ENCODE peak calls at places on chromosome 1, in four cellular contexts. T is HCT116, Q is HepG2, B is K562. K is an unnamed sample.

GRCh38 chr1:39508266-39508665 is 16.8 kb downstream of the BMP8A start:
- DNase-seq in T (no peak), Q (no peak), B (no peak), K (no peak)

GRCh38 chr1:230277201-230277771 is 148.8 kb downstream of the PGBD5 start:
- DNase-seq in T (no peak), Q (no peak), B (no peak), K (peak; percentile 74)

GRCh38 chr1:156316909-156317308 is 17.8 kb upstream of the VHLL start:
- DNase-seq in T (no peak), Q (no peak), B (no peak), K (no peak)

GRCh38 chr1:1841575-1841991 is 49.3 kb downstream of the GNB1 start:
- DNase-seq in T (no peak), Q (no peak), B (no peak), K (no peak)

GRCh38 chr1:60694980-60695379 is 387.4 kb upstream of the NFIA start:
- DNase-seq in T (no peak), Q (no peak), B (no peak), K (no peak)

GRCh38 chr1:201719812-201720521 is 109.0 kb upstream of the IPO9 start:
- DNase-seq in T (no peak), Q (no peak), B (no peak), K (no peak)

GRCh38 chr1:89405275-89405929 is 41.5 kb downstream of the GBP6 start:
- DNase-seq in T (no peak), Q (no peak), B (no peak), K (peak; percentile 53)

GRCh38 chr1:161031874-161032273 is 6.9 kb downstream of the TSTD1 start:
- DNase-seq in T (no peak), Q (no peak), B (no peak), K (no peak)

GRCh38 chr1:16677552-16678423 is 11.0 kb upstream of the RNU1-3 start:
- DNase-seq in T (peak; percentile 79), Q (peak; percentile 88), B (peak; percentile 69), K (peak; percentile 82)

GRCh38 chr1:180117764-180118116 is 36.9 kb upstream of the QSOX1 start:
- DNase-seq in T (peak; percentile 12), Q (no peak), B (no peak), K (no peak)

GRCh38 chr1:185419718-185420117 is 102.7 kb upstream of the IVNS1ABP start:
- DNase-seq in T (no peak), Q (no peak), B (no peak), K (no peak)

GRCh38 chr1:173506437-173506836 is 29.3 kb downstream of the PRDX6 start:
- DNase-seq in T (peak; percentile 10), Q (peak; percentile 40), B (no peak), K (no peak)

GRCh38 chr1:54376085-54377039 is 29.8 kb downstream of the SSBP3 start:
- DNase-seq in T (peak; percentile 13), Q (peak; percentile 22), B (peak; percentile 81), K (no peak)

GRCh38 chr1:160114085-160114484 is 1.5 kb upstream of the ATP1A2 start:
- DNase-seq in T (no peak), Q (no peak), B (no peak), K (no peak)

GRCh38 chr1:220281159-220281574 is 8.9 kb upstream of the RAB3GAP2 start:
- DNase-seq in T (peak; percentile 24), Q (no peak), B (no peak), K (no peak)

GRCh38 chr1:110310300-110310699 is 28.9 kb upstream of the RBM15 start:
- DNase-seq in T (no peak), Q (no peak), B (no peak), K (no peak)

GRCh38 chr1:25978404-25978803 is 19.5 kb downstream of the PAFAH2 start:
- DNase-seq in T (no peak), Q (no peak), B (no peak), K (no peak)

DNA sequence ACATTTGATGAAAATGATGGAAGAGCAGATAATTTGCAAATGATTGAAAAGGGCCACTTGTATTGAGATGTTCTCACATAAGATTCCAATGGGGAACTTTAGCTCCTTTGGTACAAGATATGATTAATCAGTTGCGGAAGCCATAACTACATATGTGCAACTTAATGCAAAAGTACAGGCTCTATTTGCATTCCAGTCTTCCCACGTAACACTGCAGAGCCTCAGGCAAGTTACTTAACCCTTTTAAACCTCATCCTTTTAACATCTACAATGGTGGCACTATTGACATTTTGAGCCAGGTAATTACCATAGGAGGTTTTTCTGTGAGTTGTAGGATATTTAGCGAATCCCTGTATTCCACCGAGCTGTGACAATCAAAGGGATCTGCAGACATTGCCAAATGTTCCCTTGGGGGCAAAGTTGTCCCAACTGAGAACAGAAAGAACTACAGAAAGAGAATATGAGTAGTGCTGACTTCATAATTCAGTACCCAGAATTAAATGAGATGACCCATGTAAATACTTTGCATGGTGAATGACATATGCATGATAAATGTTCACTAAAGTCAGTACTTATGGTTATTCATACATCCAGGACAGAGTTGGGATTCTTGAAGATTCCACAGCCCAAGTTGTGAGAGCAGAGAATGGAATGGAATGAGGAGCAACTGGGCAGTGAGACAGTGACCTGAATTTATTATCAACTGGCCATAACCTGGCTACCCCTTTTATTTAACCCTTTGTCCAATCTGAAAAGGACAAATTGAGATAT is 62.6 kb downstream of the SPAG17 start:
- DNase-seq in T (no peak), Q (no peak), B (no peak), K (no peak)
- TF ChIP-seq FOSL1 in T (no peak), Q (no peak), B (no peak), K (no peak)

DNA sequence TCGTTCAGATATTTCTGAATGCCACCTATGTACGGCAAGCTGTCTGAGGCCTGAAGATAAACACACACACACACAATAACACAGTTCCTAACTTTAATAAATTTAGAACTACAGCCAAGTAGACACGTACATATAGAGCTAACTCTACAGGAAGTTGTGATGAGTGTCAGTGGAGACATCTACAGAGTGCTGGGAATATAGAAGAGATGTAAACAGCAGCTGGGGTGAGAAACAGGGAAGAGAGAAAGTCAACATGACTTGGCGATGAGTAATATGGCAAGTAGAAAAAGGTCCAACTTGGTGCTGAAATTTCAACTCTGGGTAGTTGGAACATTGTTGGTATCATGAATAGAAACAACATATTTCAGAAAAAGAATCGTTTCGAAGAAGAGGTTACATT is 206.5 kb downstream of the ZP4 start:
- DNase-seq in T (no peak), Q (no peak), B (no peak), K (no peak)
- TF ChIP-seq SIN3A in T (no peak), Q (no peak), B (no peak), K (no peak)

DNA sequence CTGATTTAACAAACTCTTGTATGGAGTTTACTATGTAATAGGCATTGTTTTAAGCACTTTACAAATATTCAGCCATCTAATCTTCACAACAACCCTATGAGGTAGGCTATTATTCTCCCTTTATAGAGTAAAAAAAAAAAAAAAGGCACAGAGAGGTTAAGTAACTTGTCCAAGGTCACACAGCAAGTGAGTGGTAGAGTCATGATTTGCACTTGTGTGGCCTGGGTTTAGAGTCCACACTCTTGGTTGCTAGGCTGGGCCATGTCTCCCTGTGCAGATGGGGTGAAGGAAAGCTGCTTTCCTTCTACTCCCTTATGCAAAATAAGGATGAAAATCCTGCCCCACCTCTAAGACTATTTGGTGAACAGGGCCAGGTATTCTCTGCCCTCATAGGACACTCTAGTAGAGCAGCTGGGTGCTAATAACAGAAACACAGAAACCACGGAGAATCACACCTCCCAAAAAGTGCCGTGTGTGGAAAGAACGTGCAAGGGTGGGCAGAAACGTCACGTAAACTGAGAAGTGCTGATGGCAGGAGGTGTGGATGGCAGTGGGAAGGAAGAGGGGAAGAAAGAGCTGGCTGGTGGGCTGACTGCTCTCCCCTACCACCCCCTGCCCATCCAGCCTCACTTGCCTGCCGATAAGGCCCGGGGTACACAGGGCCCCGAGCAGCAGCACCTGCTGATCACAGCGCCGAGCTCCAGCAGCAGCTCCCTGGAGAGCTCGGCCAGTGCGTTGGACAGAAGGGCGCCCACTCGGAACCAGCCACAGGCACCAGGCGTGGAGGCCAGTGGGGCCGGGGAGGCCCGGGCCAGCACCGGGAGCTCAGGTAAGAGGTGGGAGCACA is 28.3 kb upstream of the VPS13D start:
- DNase-seq in T (no peak), Q (no peak), B (no peak), K (no peak)
- TF ChIP-seq FOSL1 in T (no peak), Q (no peak), B (no peak), K (no peak)

DNA sequence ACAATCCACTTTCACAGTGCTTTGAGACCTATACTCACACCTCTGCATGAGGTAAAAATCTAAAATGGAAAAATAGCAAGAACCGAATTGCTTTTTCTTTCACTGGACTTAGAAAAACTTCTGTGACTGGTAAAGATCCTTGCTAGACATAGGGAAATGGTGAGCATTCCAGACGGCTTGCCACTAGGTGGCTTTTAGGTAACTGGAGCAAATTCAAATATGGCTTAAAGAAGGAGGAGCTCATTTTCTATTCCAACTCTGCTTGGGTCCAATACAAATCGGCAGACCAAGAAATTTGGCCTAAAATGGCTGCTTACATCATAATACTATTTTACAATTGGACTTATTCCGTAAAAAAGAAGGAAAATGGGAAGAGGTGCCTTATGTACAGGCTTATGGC is 977.9 kb downstream of the ADGRL2 start:
- DNase-seq in T (no peak), Q (no peak), B (peak; percentile 11), K (no peak)
- TF ChIP-seq SIN3A in T (no peak), Q (no peak), B (no peak), K (no peak)

GRCh38 chr1:42587753-42588152 is 70.5 kb upstream of the PPIH start:
- DNase-seq in T (no peak), Q (no peak), B (no peak), K (no peak)

DNA sequence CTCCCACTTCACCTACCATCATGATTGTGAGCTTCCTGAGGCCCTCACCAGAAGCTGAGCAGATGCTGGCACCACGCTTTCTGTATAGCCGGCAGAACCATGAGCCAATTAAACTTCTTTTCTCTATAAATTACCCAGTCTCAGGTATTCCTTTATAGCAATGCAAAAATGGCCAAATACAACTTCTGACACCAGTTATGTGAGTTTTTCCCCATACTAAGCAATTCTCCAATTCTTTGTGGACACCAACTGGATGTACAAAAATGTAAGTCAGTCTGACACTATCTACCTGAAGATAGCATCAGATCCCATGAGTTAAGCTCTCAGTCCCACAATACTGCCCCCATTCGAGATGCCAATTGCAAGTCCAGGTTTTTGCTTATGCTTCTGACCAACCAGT is 65.4 kb upstream of the PPIH start:
- DNase-seq in T (no peak), Q (no peak), B (no peak), K (no peak)
- TF ChIP-seq FOSL1 in T (no peak), Q (no peak), B (no peak), K (no peak)

DNA sequence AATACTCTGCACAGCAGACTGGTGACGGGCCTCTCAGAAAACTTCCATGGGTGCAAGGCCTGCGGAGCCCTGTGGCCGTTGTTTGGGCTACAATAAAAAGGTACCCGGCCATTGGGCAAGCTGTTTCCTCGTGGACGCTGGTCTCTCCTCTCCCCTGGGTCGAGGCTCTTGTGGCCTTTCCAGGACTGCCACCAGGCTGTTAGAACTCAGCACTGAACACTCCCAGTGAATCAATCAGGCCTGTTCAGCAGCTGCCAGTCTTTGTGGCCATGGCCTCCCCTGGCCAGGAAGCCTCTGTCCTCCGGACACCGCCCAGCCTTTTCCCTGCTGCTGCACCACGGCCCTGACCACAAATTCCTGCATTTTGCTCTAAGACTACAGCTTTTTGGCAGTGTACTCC is 33.0 kb upstream of the ACTRT2 start:
- DNase-seq in T (no peak), Q (no peak), B (no peak), K (no peak)
- TF ChIP-seq SIN3A in T (no peak), Q (no peak), B (no peak), K (no peak)

GRCh38 chr1:6316240-6317100 is 55.6 kb upstream of the GPR153 start:
- DNase-seq in T (no peak), Q (no peak), B (no peak), K (no peak)
- TF ChIP-seq FOSL1 in T (no peak), Q (no peak), B (no peak), K (no peak)